ENCODE peak calls at places on chromosome 21, in four cellular contexts. S is neuronal stem cell, R is H1, X is mesendoderm. A is an unnamed sample.
A peak's percentile ranks its signal among the peaks of the same experiment; 100 is the strongest.

GRCh38 chr21:25887166-25887565 is 152.4 kb downstream of the GABPA start:
- DNase-seq in X (peak; percentile 51), S (no peak), R (no peak), A (no peak)

GRCh38 chr21:43703068-43703880 is 15.7 kb upstream of the PDXK start:
- DNase-seq in S (no peak), X (peak; percentile 52), R (peak; percentile 67), A (no peak)

GRCh38 chr21:45306832-45307571 is 19.3 kb upstream of the POFUT2 start:
- DNase-seq in X (no peak), S (no peak), R (no peak), A (no peak)

GRCh38 chr21:22880573-22880972 is 1882.4 kb downstream of the NCAM2 start:
- DNase-seq in S (no peak), X (no peak), R (no peak), A (no peak)

GRCh38 chr21:14762734-14763694 is 216.9 kb upstream of the SAMSN1 start:
- DNase-seq in S (no peak), X (no peak), R (no peak), A (no peak)

GRCh38 chr21:46092811-46093667 is 4.9 kb upstream of the COL6A2 start:
- DNase-seq in X (no peak), R (no peak), S (no peak), A (no peak)

GRCh38 chr21:46289655-46290178 is 3.6 kb downstream of the YBEY start:
- DNase-seq in R (no peak), X (no peak), S (no peak), A (no peak)

GRCh38 chr21:14712121-14712520 is 166.0 kb upstream of the SAMSN1 start:
- DNase-seq in R (no peak), X (no peak), S (no peak), A (peak; percentile 43)

GRCh38 chr21:34640858-34641257 is 25.9 kb upstream of the RCAN1 start:
- DNase-seq in S (no peak), R (peak; percentile 3), X (peak; percentile 16), A (peak; percentile 50)

GRCh38 chr21:35491114-35491513 is 442.0 kb upstream of the RUNX1 start:
- DNase-seq in S (peak; percentile 6), X (peak; percentile 41), R (no peak), A (no peak)

GRCh38 chr21:31201548-31201947 is 142.5 kb downstream of the TIAM1 start:
- DNase-seq in X (no peak), R (no peak), S (no peak), A (peak; percentile 24)

GRCh38 chr21:45534591-45535331 is 7.5 kb downstream of the SLC19A1 start:
- DNase-seq in X (no peak), R (peak; percentile 41), S (no peak), A (no peak)

GRCh38 chr21:32886339-32886738 is 114.8 kb upstream of the PAXBP1 start:
- DNase-seq in S (no peak), X (no peak), R (no peak), A (peak; percentile 32)

GRCh38 chr21:33075128-33075527 is 5.2 kb downstream of the OLIG1 start:
- DNase-seq in R (no peak), X (peak; percentile 86), S (peak; percentile 69), A (peak; percentile 74)

GRCh38 chr21:46108827-46109226 is 10.9 kb downstream of the COL6A2 start:
- DNase-seq in S (no peak), R (no peak), X (no peak), A (no peak)

GRCh38 chr21:44626673-44627143 is at the start of gene KRTAP10-9:
- DNase-seq in X (no peak), R (no peak), S (no peak), A (no peak)

GRCh38 chr21:32088471-32088870 is 190.4 kb downstream of the MIS18A start:
- DNase-seq in X (no peak), S (no peak), R (no peak), A (no peak)

GRCh38 chr21:31893841-31894240 is 21.0 kb downstream of the HUNK start:
- DNase-seq in X (peak; percentile 23), S (no peak), R (no peak), A (no peak)

GRCh38 chr21:44653656-44654575 is 543 bp downstream of the KRTAP12-4 start:
- DNase-seq in R (no peak), X (no peak), S (no peak), A (no peak)

GRCh38 chr21:41071410-41071809 is 96.5 kb upstream of the BACE2 start:
- DNase-seq in X (peak; percentile 69), S (no peak), R (peak; percentile 72), A (no peak)

GRCh38 chr21:41065539-41065938 is 102.4 kb upstream of the BACE2 start:
- DNase-seq in S (no peak), X (peak; percentile 39), R (no peak), A (peak; percentile 97)

GRCh38 chr21:41066086-41066938 is 101.6 kb upstream of the BACE2 start:
- DNase-seq in S (no peak), R (no peak), X (no peak), A (no peak)

GRCh38 chr21:41069305-41069642 is 98.7 kb upstream of the BACE2 start:
- DNase-seq in S (no peak), R (no peak), X (no peak), A (no peak)

GRCh38 chr21:41068411-41069304 is 99.3 kb upstream of the BACE2 start:
- DNase-seq in S (peak; percentile 79), X (peak; percentile 88), R (peak; percentile 96), A (peak; percentile 96)
- H3K9ac ChIP-seq in S (no peak overlapping the region), X (no peak overlapping the region), R (no peak overlapping the region), A (no peak overlapping the region)

GRCh38 chr21:41110664-41111063 is 57.3 kb upstream of the BACE2 start:
- DNase-seq in S (no peak), R (no peak), X (no peak), A (no peak)

GRCh38 chr21:41109174-41109573 is 58.8 kb upstream of the BACE2 start:
- DNase-seq in X (no peak), R (no peak), S (no peak), A (no peak)

GRCh38 chr21:41112740-41113692 is 54.9 kb upstream of the BACE2 start:
- DNase-seq in S (peak; percentile 12), X (peak; percentile 95), R (no peak), A (peak; percentile 64)

GRCh38 chr21:41107602-41108001 is 60.4 kb upstream of the BACE2 start:
- DNase-seq in X (no peak), S (no peak), R (no peak), A (no peak)

GRCh38 chr21:41111681-41112080 is 56.3 kb upstream of the BACE2 start:
- DNase-seq in S (no peak), R (no peak), X (no peak), A (no peak)
- H2BK120ac ChIP-seq in S (no peak overlapping the region), R (no peak overlapping the region), X (no peak overlapping the region), A (no peak overlapping the region)

GRCh38 chr21:40016234-40016633 is 149.0 kb downstream of the PCP4 start:
- DNase-seq in X (no peak), S (no peak), R (no peak), A (peak; percentile 6)

GRCh38 chr21:40015818-40016217 is 148.6 kb downstream of the PCP4 start:
- DNase-seq in X (no peak), S (no peak), R (peak; percentile 20), A (no peak)

GRCh38 chr21:40013001-40013735 is 145.9 kb downstream of the PCP4 start:
- DNase-seq in X (no peak), R (no peak), S (no peak), A (no peak)

GRCh38 chr21:40014394-40014793 is 147.2 kb downstream of the PCP4 start:
- DNase-seq in S (no peak), X (no peak), R (peak; percentile 19), A (no peak)

GRCh38 chr21:40011371-40011770 is 144.1 kb downstream of the PCP4 start:
- DNase-seq in S (no peak), R (no peak), X (no peak), A (no peak)
- H3K9ac ChIP-seq in S (no peak overlapping the region), R (no peak overlapping the region), X (no peak overlapping the region), A (no peak overlapping the region)

GRCh38 chr21:17139696-17140095 is 373.1 kb upstream of the CXADR start:
- DNase-seq in S (no peak), X (no peak), R (no peak), A (peak; percentile 1)
- H2BK120ac ChIP-seq in S (no peak overlapping the region), X (no peak overlapping the region), R (no peak overlapping the region), A (no peak overlapping the region)

GRCh38 chr21:42460391-42461184 is 35.4 kb downstream of the RSPH1 start:
- DNase-seq in R (no peak), S (no peak), X (peak; percentile 78), A (peak; percentile 91)
- H3K9ac ChIP-seq in R (no peak overlapping the region), S (no peak overlapping the region), X (no peak overlapping the region), A (no peak overlapping the region)

GRCh38 chr21:36863260-36863659 is 103.2 kb downstream of the HLCS start:
- DNase-seq in S (no peak), R (no peak), X (no peak), A (no peak)

GRCh38 chr21:36861924-36862323 is 104.5 kb downstream of the HLCS start:
- DNase-seq in X (no peak), S (no peak), R (no peak), A (no peak)

GRCh38 chr21:36859744-36860501 is 106.5 kb downstream of the HLCS start:
- DNase-seq in R (peak; percentile 83), X (peak; percentile 86), S (no peak), A (peak; percentile 57)

GRCh38 chr21:36861595-36861883 is 104.9 kb downstream of the HLCS start:
- DNase-seq in S (no peak), R (no peak), X (no peak), A (peak; percentile 51)

DNA sequence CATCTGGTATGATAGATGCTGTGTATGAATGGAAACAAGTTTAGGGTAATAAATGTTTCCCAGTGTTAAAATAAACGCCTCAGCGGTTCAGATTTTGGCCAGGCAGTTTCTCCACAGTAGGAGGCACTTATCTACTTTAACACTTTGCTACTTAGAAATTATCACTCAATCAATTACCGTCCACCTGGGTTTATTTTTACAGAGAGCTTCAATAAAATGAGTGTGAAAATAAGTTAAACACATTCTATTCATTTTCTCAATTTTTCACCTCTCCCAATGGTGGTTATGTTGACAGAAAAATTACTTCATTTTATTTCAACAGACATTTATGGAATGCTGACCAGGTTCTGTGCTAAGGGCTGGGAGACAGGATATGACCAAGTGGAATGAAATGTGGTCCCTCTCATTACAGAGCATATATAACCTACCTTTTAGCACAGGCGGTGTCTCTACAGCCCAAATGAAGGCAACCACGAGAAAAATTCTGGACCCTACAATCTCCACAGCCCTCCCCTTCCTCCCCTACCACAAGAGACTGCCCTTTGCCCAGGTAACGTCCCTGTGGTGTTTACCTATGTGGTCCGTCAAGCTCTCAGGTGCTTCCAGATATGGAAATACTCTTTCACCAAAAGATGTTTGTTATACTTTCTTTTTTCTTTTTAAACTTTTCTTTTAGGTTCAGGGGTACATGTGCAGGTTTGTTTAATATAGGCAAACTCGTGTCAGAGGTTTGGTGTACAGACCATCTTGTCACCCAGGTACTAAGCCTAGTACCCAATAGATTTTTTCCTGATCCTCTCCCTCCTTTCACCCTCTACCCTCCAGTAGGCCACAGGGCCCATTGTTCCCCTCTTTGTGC is 105.5 kb downstream of the HLCS start:
- DNase-seq in S (no peak), R (no peak), X (peak; percentile 67), A (peak; percentile 46)
- H2BK120ac ChIP-seq in S (no peak overlapping the region), R (no peak overlapping the region), X (no peak overlapping the region), A (peak overlapping the region; percentile 63)

DNA sequence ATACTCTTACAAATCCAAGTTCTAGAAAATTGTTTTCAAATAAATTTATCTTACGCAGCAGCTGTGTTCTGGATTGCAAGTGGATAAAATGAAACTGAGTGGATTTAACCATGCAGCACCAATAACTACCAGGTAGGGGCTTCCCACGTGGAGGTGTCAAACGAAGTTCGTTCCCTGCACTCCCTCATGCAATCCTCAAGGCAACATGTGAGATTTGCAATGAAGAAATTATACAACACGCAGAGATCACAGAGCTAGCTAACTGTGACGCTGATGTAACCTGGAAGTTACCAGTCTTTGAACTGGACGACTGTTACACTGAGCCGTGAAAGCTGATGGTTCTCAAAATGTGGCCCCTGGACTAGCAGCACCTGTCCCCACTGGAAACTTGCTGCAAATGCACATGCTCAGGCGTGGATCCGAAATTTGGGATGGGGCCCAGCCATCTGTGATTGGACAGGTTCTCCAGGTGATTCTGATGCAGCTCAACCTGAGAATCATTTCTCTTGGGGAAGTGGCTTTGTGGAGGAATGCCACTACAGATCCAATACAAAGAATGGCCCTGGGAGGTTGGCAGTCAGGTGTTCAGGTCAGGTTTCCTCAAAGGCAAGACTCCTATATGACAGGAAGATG is 36.3 kb downstream of the RSPH1 start:
- DNase-seq in S (no peak), X (no peak), R (no peak), A (no peak)
- H3K9ac ChIP-seq in S (no peak overlapping the region), X (no peak overlapping the region), R (no peak overlapping the region), A (no peak overlapping the region)